ENCODE peak calls at places on chromosomes 7 and 10, in nine cellular contexts. X, Z, Q, S, F, B, E, A and L are unnamed samples.

GRCh38 chr10:69458426-69459100 is 7.3 kb downstream of the TSPAN15 start:
- DNase-seq in S (peak), F (peak), Q (no peak), X (no peak), A (no peak), E (no peak), Z (no peak), B (peak), L (no peak)

GRCh38 chr10:97861351-97861750 is 11.7 kb downstream of the GOLGA7B start:
- DNase-seq in Z (peak), S (peak), A (peak), X (no peak), E (peak), Q (no peak), B (peak), F (no peak), L (peak)

GRCh38 chr7:113867325-113867724 is 51.5 kb downstream of the PPP1R3A start:
- DNase-seq in A (no peak), Z (no peak), F (no peak), X (no peak), S (no peak), Q (no peak), E (no peak), B (no peak), L (no peak)

GRCh38 chr10:15344876-15345285 is 26.2 kb downstream of the FAM171A1 start:
- DNase-seq in E (no peak), S (no peak), Q (peak), X (no peak), F (no peak), Z (peak), B (peak), A (peak), L (no peak)

GRCh38 chr7:94052398-94053180 is 48.4 kb upstream of the BET1 start:
- DNase-seq in X (peak), F (no peak), A (no peak), Z (no peak), Q (no peak), E (no peak), B (no peak), S (no peak), L (no peak)

GRCh38 chr10:21732067-21732772 is 198.2 kb downstream of the MLLT10 start:
- DNase-seq in B (peak), X (peak), S (peak), E (peak), Z (peak), F (peak), A (peak), Q (no peak), L (peak)

GRCh38 chr10:15853800-15854199 is 6.5 kb downstream of the MINDY3 start:
- DNase-seq in X (no peak), A (no peak), E (no peak), Q (no peak), F (no peak), B (no peak), Z (no peak), S (no peak), L (no peak)

GRCh38 chr10:28681928-28682750 is 4.8 kb downstream of the BAMBI start:
- DNase-seq in E (peak), Q (no peak), S (no peak), A (no peak), B (no peak), F (no peak), Z (no peak), X (no peak), L (no peak)

GRCh38 chr10:75051308-75051707 is 60.1 kb upstream of the SAMD8 start:
- DNase-seq in X (no peak), B (no peak), A (no peak), Z (no peak), S (no peak), F (no peak), Q (no peak), E (no peak), L (no peak)

GRCh38 chr7:55140221-55140980 is 121.6 kb downstream of the EGFR start:
- DNase-seq in X (peak), Z (peak), B (peak), S (no peak), Q (no peak), E (no peak), A (peak), F (no peak), L (no peak)

GRCh38 chr10:130455111-130455695 is 319.0 kb downstream of the GLRX3 start:
- DNase-seq in B (no peak), A (no peak), S (no peak), X (no peak), F (no peak), Z (no peak), E (no peak), Q (no peak), L (no peak)

GRCh38 chr10:29849434-29849833 is 210.0 kb downstream of the JCAD start:
- DNase-seq in B (no peak), X (no peak), F (no peak), Z (peak), E (peak), Q (no peak), S (no peak), A (peak), L (peak)

GRCh38 chr10:20970044-20970443 is 72.9 kb upstream of the NEBL start:
- DNase-seq in A (peak), E (no peak), S (no peak), B (no peak), F (no peak), Z (no peak), X (no peak), Q (no peak), L (no peak)

GRCh38 chr7:24668922-24669635 is 88.2 kb downstream of the GSDME start:
- DNase-seq in E (no peak), X (no peak), Q (no peak), B (no peak), A (peak), S (no peak), F (no peak), Z (peak), L (no peak)

GRCh38 chr7:36299882-36300341 is 89.8 kb upstream of the ANLN start:
- DNase-seq in A (no peak), X (no peak), E (no peak), Z (no peak), B (no peak), F (no peak), S (no peak), Q (no peak), L (no peak)

GRCh38 chr10:73871915-73872710 is 2.2 kb downstream of the CAMK2G start:
- DNase-seq in A (no peak), Z (peak), Q (no peak), B (no peak), E (peak), X (no peak), S (no peak), F (no peak), L (no peak)

GRCh38 chr10:86267286-86268195 is 99.1 kb downstream of the GRID1 start:
- DNase-seq in A (no peak), E (peak), F (no peak), S (no peak), Q (no peak), B (no peak), X (no peak), Z (no peak), L (no peak)

GRCh38 chr10:101291254-101292193 is 62.3 kb upstream of the LBX1 start:
- DNase-seq in Z (peak), B (peak), X (peak), A (peak), Q (peak), E (peak), S (peak), F (no peak), L (no peak)

GRCh38 chr10:61454541-61454940 is 1.4 kb upstream of the TMEM26 start:
- DNase-seq in F (no peak), B (no peak), X (no peak), S (no peak), E (no peak), Z (no peak), Q (no peak), A (no peak), L (no peak)

GRCh38 chr7:130912086-130912909 is 178.3 kb upstream of the KLF14 start:
- DNase-seq in X (no peak), S (no peak), B (no peak), Z (peak), E (no peak), F (no peak), A (peak), Q (no peak), L (no peak)

GRCh38 chr10:122362031-122362592 is 12.4 kb upstream of the PLEKHA1 start:
- DNase-seq in X (no peak), E (no peak), Q (no peak), B (no peak), A (no peak), Z (no peak), F (no peak), S (no peak), L (no peak)

GRCh38 chr7:17682586-17682985 is 257.7 kb downstream of the SNX13 start:
- DNase-seq in F (no peak), E (no peak), X (no peak), A (peak), B (no peak), Z (no peak), Q (no peak), S (no peak), L (no peak)

GRCh38 chr10:71141528-71141927 is 70.8 kb upstream of the UNC5B start:
- DNase-seq in B (no peak), Q (no peak), Z (no peak), F (no peak), S (no peak), X (no peak), E (no peak), A (no peak), L (no peak)

GRCh38 chr10:99784025-99784730 is 1.7 kb downstream of the ABCC2 start:
- DNase-seq in Z (peak), E (no peak), A (peak), Q (no peak), B (peak), S (peak), X (no peak), F (no peak), L (no peak)

GRCh38 chr7:102080371-102081243 is 206.1 kb upstream of the SH2B2 start:
- DNase-seq in A (peak), B (no peak), S (no peak), X (no peak), E (no peak), Z (no peak), Q (no peak), F (no peak), L (no peak)

GRCh38 chr7:155860840-155861479 is 48.7 kb upstream of the SHH start:
- DNase-seq in F (no peak), Q (peak), S (peak), Z (peak), X (no peak), E (no peak), A (peak), B (peak), L (no peak)

GRCh38 chr7:113796557-113796956 is 122.3 kb downstream of the PPP1R3A start:
- DNase-seq in X (no peak), Q (no peak), B (no peak), Z (peak), S (no peak), F (no peak), E (no peak), A (peak), L (peak)

GRCh38 chr10:113319450-113319849 is 233.4 kb upstream of the HABP2 start:
- DNase-seq in Z (no peak), B (no peak), X (no peak), E (no peak), F (no peak), Q (no peak), S (no peak), A (no peak), L (no peak)

GRCh38 chr7:128858380-128859231 is 4.0 kb upstream of the ATP6V1F start:
- DNase-seq in X (no peak), Z (no peak), A (no peak), Q (no peak), E (no peak), B (no peak), F (peak), S (peak), L (no peak)

GRCh38 chr10:129719889-129720590 is 244.0 kb downstream of the EBF3 start:
- DNase-seq in E (no peak), X (no peak), B (no peak), Z (no peak), Q (no peak), S (no peak), A (no peak), F (peak), L (no peak)

DNA sequence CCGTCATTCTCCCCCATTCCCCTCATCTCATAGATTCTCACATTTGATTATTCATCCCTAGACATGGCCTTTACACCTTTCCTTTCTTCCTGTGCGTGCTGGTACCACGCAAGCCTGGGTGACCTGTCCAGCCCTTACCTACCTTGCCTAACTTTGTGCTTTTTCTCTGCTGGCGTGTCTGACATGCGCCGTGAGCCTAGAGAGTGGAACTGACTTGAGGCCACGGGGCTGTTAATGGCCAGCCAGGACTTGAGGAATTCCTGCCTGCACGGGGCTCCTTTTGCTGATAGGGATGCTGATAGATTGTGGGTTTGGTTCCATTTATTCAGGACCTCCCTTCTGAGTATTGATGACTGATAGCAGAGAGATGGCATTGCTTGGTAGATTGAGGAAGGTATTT is 134.2 kb downstream of the DOCK1 start:
- DNase-seq in S (no peak), B (no peak), E (no peak), F (no peak), A (no peak), Q (no peak), Z (no peak), X (no peak), L (no peak)
- H3K4me3 ChIP-seq in S (no peak), B (no peak), E (no peak), F (no peak), A (no peak), Q (no peak), Z (no peak), X (no peak), L (no peak)

DNA sequence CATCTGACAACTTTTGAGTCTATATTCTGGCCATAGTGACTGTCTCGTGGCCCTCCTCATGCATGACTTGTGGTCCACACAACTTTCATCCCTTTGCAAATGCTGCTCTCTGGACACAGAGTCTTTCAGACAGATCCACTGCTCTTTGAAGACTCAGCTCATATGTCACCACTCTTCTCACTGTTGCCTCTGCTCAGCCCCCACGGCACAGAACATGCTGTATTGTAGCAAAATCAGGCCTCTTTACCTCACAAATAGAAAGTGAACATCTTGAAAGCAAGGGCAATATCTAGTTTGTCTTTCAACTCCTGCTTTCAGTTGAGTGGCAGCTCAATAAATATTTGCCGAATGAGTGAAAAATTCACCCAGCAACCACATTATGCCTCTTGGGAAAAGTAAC is 443.5 kb downstream of the NRG3 start:
- DNase-seq in F (no peak), E (no peak), Z (no peak), X (no peak), A (no peak), B (no peak), Q (no peak), S (no peak), L (no peak)
- TF ChIP-seq CTCF in F (no peak), E (no peak), Z (no peak), X (no peak), A (no peak), B (no peak), Q (no peak), S (no peak), L (no peak)

GRCh38 chr7:47576909-47577255 is 5.0 kb downstream of the TNS3 start:
- DNase-seq in Z (no peak), Q (no peak), S (no peak), E (no peak), X (no peak), A (no peak), B (peak), F (no peak), L (no peak)

GRCh38 chr7:47574473-47575328 is 7.2 kb downstream of the TNS3 start:
- DNase-seq in Q (no peak), B (peak), E (no peak), F (no peak), A (no peak), X (peak), Z (peak), S (no peak), L (no peak)

GRCh38 chr7:47573758-47574472 is 8.0 kb downstream of the TNS3 start:
- DNase-seq in E (peak), A (peak), B (peak), Z (peak), F (peak), X (no peak), S (no peak), Q (peak), L (peak)

GRCh38 chr7:47577351-47577919 is 4.5 kb downstream of the TNS3 start:
- DNase-seq in Z (no peak), X (no peak), E (no peak), S (no peak), B (no peak), A (no peak), F (no peak), Q (no peak), L (no peak)

GRCh38 chr7:47576031-47576908 is 5.6 kb downstream of the TNS3 start:
- DNase-seq in A (peak), S (peak), Q (peak), X (peak), E (peak), Z (peak), F (peak), B (peak), L (no peak)
- H3K4me3 ChIP-seq in A (no peak), S (peak), Q (peak), X (no peak), E (no peak), Z (no peak), F (no peak), B (no peak), L (no peak)

DNA sequence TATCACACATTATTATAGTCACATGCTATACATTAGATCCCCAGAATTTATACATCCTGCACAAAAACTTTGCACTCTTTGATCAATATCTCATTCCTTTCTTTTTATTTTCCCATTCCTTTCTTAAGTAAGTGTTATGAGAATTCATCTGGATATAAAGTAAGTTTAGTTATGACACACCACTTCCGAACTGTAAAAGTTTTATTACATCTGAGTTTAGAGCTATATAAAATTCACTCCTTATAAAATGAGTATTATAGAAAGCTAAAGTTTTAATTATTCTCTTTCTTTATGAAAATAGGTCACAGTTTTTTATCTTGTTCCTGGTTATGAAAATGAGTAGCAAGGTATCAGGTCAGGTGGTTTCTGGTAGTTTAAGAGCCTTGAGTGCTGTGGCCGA is 84.7 kb upstream of the PLXDC2 start:
- DNase-seq in E (no peak), S (no peak), X (no peak), A (no peak), Q (no peak), B (no peak), Z (no peak), F (no peak), L (no peak)
- TF ChIP-seq CTCF in E (no peak), S (no peak), X (no peak), A (no peak), Q (no peak), B (no peak), Z (no peak), F (no peak), L (no peak)

GRCh38 chr10:46523119-46523880 is 33.2 kb downstream of the GPRIN2 start:
- DNase-seq in E (peak), S (no peak), X (no peak), Q (peak), F (peak), Z (no peak), B (no peak), A (peak), L (no peak)

GRCh38 chr10:46522295-46523118 is 34.0 kb downstream of the GPRIN2 start:
- DNase-seq in A (no peak), F (peak), Q (no peak), B (no peak), S (no peak), E (no peak), X (no peak), Z (no peak), L (no peak)

GRCh38 chr10:46524471-46525176 is 31.8 kb downstream of the GPRIN2 start:
- DNase-seq in F (peak), B (no peak), Z (peak), A (peak), S (peak), X (no peak), E (peak), Q (no peak), L (no peak)

GRCh38 chr10:46525177-46525823 is 31.2 kb downstream of the GPRIN2 start:
- DNase-seq in B (no peak), X (peak), E (peak), S (peak), Z (peak), A (peak), F (peak), Q (no peak), L (peak)

GRCh38 chr10:46523881-46524470 is 32.5 kb downstream of the GPRIN2 start:
- DNase-seq in S (peak), Z (peak), F (peak), A (peak), Q (no peak), B (no peak), X (no peak), E (peak), L (peak)
- H3K4me3 ChIP-seq in S (no peak), Z (no peak), F (no peak), A (no peak), Q (no peak), B (no peak), X (no peak), E (no peak), L (no peak)

DNA sequence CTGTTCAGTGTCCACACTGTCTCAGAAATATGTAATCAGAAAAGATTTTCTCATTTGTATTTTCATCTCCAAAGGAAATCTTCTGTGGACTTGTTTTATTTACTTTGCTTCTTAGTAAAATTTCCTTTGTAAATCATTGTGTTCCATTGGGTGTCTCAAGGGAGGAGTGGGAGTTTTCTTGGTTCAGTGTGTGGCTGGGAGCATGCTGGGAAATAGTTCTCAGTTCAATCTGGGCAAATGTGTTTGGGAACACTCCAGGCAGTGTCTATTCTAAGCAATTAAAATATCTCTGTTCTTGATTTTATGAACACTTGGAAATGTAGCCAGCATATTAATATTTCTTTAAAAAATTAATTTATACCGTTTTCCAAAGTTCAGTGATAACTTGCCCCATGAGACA is 1019.8 kb downstream of the CNTNAP2 start:
- DNase-seq in X (no peak), S (no peak), Q (no peak), A (no peak), F (no peak), E (no peak), B (no peak), Z (no peak), L (no peak)
- TF ChIP-seq CTCF in X (no peak), S (no peak), Q (no peak), A (no peak), F (no peak), E (no peak), B (no peak), Z (no peak), L (no peak)

DNA sequence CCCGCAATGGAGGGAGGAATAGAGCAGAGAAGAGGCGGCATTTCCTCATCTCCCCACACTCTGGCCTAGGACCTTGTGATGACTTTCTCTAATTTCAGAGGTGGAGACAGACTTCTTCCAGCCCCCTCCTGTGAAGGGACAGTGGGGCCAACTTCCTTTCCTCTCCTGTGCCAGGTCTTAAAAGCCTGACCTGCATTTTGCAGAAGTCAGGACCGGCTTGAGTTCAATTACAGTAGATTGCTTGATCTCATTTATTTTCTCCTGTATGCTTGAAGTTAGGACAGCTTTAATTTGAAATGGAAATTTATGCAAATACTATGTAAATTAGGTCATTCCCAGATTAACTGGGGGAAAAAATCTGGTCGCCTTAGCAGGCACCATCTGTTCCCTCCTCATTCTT is 57.1 kb downstream of the SYPL1 start:
- DNase-seq in Q (no peak), A (no peak), S (no peak), F (no peak), Z (no peak), E (no peak), X (no peak), B (no peak), L (no peak)
- H3K4me3 ChIP-seq in Q (no peak), A (no peak), S (no peak), F (no peak), Z (no peak), E (no peak), X (no peak), B (no peak), L (no peak)